ENCODE peak calls at places on chromosomes 12 and 14, in five cellular contexts. A, V, H, P and Y are unnamed samples.

GRCh38 chr14:50260511-50260910 is 29.1 kb upstream of the SOS2 start:
- DNase-seq in A (peak; percentile 14), V (no peak), H (peak; percentile 41), P (no peak), Y (peak; percentile 16)

GRCh38 chr12:55847033-55847432 is 4.3 kb upstream of the MMP19 start:
- DNase-seq in A (no peak), V (no peak), H (no peak), P (no peak), Y (peak; percentile 74)

GRCh38 chr14:104799657-104800599 is 973 bp upstream of the ZBTB42 start:
- DNase-seq in A (peak; percentile 82), V (peak; percentile 94), H (peak; percentile 90), P (peak; percentile 95), Y (peak; percentile 24)

GRCh38 chr12:43306066-43306465 is 245.9 kb downstream of the ADAMTS20 start:
- DNase-seq in A (no peak), V (no peak), H (no peak), P (no peak), Y (peak; percentile 81)

GRCh38 chr12:120234643-120235368 is 30.7 kb downstream of the PXN start:
- DNase-seq in A (no peak), V (peak; percentile 91), H (no peak), P (peak; percentile 70), Y (peak; percentile 98)

GRCh38 chr12:74317078-74317581 is 220.5 kb upstream of the ATXN7L3B start:
- DNase-seq in A (no peak), V (peak; percentile 45), H (no peak), P (no peak), Y (peak; percentile 78)

GRCh38 chr12:113461666-113462065 is 10.0 kb downstream of the LHX5 start:
- DNase-seq in A (peak; percentile 40), V (no peak), H (peak; percentile 50), P (no peak), Y (no peak)

GRCh38 chr14:75941030-75941429 is 40.8 kb downstream of the TGFB3 start:
- DNase-seq in A (no peak), V (no peak), H (no peak), P (no peak), Y (no peak)

GRCh38 chr12:107485731-107486130 is 199.9 kb upstream of the PWP1 start:
- DNase-seq in A (no peak), V (no peak), H (no peak), P (no peak), Y (no peak)

GRCh38 chr12:117226505-117226904 is 36.2 kb upstream of the FBXO21 start:
- DNase-seq in A (no peak), V (no peak), H (no peak), P (no peak), Y (no peak)

GRCh38 chr12:127130506-127131100 is 1136.4 kb upstream of the TMEM132C start:
- DNase-seq in A (no peak), V (no peak), H (no peak), P (no peak), Y (no peak)